ENCODE peak calls at places on chromosomes 1 and 21, in four cellular contexts. P, Z, Q and X are unnamed samples.

GRCh38 chr1:91877574-91878208 is 8.3 kb downstream of the TGFBR3 start:
- DNase-seq in P (no peak), Z (no peak), Q (no peak), X (no peak)

GRCh38 chr1:13781907-13782633 is 82.1 kb downstream of the PRDM2 start:
- DNase-seq in P (no peak), Z (no peak), Q (no peak), X (no peak)

GRCh38 chr1:210321552-210321951 is 7.2 kb upstream of the HHAT start:
- DNase-seq in P (no peak), Z (no peak), Q (no peak), X (no peak)

GRCh38 chr1:159171254-159171687 is at the start of gene CADM3:
- DNase-seq in P (peak), Z (no peak), Q (no peak), X (peak)

GRCh38 chr21:28294046-28294445 is 698.6 kb downstream of the LTN1 start:
- DNase-seq in P (no peak), Z (no peak), Q (no peak), X (no peak)

GRCh38 chr1:214558002-214558770 is 6.8 kb upstream of the PTPN14 start:
- DNase-seq in P (no peak), Z (no peak), Q (no peak), X (no peak)

GRCh38 chr1:111197598-111198289 is 2.7 kb downstream of the DENND2D start:
- DNase-seq in P (peak), Z (no peak), Q (peak), X (no peak)

GRCh38 chr1:19089524-19089923 is 120.5 kb downstream of the UBR4 start:
- DNase-seq in P (no peak), Z (no peak), Q (no peak), X (no peak)

GRCh38 chr1:172662464-172663109 is 3.7 kb downstream of the FASLG start:
- DNase-seq in P (no peak), Z (peak), Q (no peak), X (peak)

GRCh38 chr1:119083479-119083878 is 57.0 kb downstream of the WARS2 start:
- DNase-seq in P (no peak), Z (no peak), Q (no peak), X (no peak)

GRCh38 chr1:119080586-119080985 is 59.9 kb downstream of the WARS2 start:
- DNase-seq in P (peak), Z (no peak), Q (no peak), X (no peak)

GRCh38 chr1:119081705-119082104 is 58.7 kb downstream of the WARS2 start:
- DNase-seq in P (no peak), Z (no peak), Q (no peak), X (no peak)

GRCh38 chr1:119079881-119080280 is 60.6 kb downstream of the WARS2 start:
- DNase-seq in P (no peak), Z (no peak), Q (no peak), X (no peak)

DNA sequence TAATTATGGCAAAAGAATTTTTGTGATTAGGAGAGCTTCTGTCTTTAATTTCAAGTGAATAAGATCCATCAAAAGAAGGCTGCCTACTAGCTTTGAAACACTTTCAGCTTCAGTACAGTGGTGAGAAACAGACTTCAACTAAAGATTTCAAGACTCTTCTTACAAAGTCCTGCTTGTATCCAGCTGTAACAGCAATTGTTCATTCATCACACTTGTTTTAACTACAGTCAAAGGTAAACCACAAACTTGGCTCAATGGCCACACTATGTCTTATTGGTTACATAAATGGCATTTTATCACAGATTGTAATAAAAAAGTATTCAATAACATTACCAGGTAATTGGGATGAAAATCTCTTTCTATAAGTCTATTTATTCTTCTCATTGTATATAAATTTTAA is 59.2 kb downstream of the WARS2 start:
- DNase-seq in P (no peak), Z (no peak), Q (no peak), X (no peak)
- TF ChIP-seq USF1 in P (no peak), Z (no peak), Q (no peak), X (no peak)

DNA sequence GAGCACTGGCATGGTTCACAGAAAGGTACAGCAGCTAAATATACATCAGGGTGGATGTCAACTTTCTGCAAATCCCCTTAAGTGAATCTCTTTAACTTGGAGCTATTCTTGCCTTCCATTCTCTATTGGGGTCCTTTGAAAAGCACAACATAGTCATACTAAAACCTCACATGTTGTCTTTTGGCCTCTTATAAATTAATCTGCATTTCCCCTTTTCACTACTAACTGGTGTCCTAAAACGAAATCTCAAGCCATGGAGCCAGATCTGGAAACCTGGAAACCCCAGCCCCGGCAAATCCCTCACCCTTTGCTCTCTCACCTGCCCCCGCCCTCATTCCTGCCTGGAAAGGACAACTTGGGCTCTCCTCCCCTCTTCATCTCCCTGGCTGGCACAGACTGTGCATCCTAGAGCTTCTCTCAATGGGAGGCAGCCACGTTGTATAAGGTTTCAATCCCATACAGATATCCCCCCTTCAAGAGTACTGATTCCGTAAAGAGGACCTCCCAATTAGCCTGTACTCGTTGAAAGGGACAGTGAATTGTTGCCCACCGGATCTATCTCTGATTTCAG is 1.5 kb downstream of the DUSP10 start:
- DNase-seq in P (no peak), Z (no peak), Q (no peak), X (no peak)
- TF ChIP-seq USF1 in P (no peak), Z (no peak), Q (no peak), X (no peak)

GRCh38 chr1:113940365-113941244 is 11.5 kb downstream of the HIPK1 start:
- DNase-seq in P (no peak), Z (no peak), Q (no peak), X (no peak)

GRCh38 chr1:113942527-113942926 is 13.4 kb downstream of the HIPK1 start:
- DNase-seq in P (no peak), Z (no peak), Q (no peak), X (no peak)

GRCh38 chr1:113943028-113943811 is 14.1 kb downstream of the HIPK1 start:
- DNase-seq in P (no peak), Z (no peak), Q (no peak), X (no peak)

GRCh38 chr1:113938192-113938591 is 9.1 kb downstream of the HIPK1 start:
- DNase-seq in P (no peak), Z (no peak), Q (no peak), X (no peak)

GRCh38 chr1:113941245-113941559 is 12.1 kb downstream of the HIPK1 start:
- DNase-seq in P (no peak), Z (no peak), Q (no peak), X (no peak)
- TF ChIP-seq USF1 in P (no peak), Z (no peak), Q (no peak), X (no peak)

GRCh38 chr21:45727390-45727789 is 83.9 kb downstream of the PCBP3 start:
- DNase-seq in P (no peak), Z (no peak), Q (no peak), X (no peak)

GRCh38 chr21:45724345-45724961 is 80.9 kb downstream of the PCBP3 start:
- DNase-seq in P (no peak), Z (no peak), Q (no peak), X (no peak)

GRCh38 chr21:45725844-45726200 is 82.3 kb downstream of the PCBP3 start:
- DNase-seq in P (no peak), Z (no peak), Q (no peak), X (no peak)

GRCh38 chr21:45724994-45725843 is 81.7 kb downstream of the PCBP3 start:
- DNase-seq in P (no peak), Z (no peak), Q (no peak), X (no peak)

DNA sequence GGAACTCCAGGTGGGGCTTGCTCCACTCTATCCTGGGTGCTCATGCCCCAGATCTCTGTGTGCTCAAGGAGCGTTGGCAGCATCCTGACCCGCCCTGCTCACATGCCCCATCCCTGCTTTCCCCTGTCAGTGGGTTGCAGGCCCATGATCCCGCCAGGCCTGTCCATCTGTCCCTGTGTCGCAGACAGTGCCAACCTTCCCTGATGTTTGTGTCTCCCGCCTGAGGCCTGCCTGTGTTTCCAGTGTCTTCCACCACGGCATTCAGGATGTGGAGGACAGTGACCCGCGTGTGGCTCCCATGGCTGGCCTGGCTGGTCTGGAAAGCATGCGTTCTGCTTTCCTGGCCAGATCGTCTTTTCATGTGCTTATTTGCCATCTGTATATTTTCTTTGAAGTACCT is 82.9 kb downstream of the PCBP3 start:
- DNase-seq in P (no peak), Z (no peak), Q (no peak), X (peak)
- TF ChIP-seq USF1 in P (no peak), Z (no peak), Q (no peak), X (no peak)

GRCh38 chr1:1175221-1176062 is 1.8 kb downstream of the TTLL10 start:
- DNase-seq in P (peak), Z (no peak), Q (no peak), X (peak)

GRCh38 chr1:1171551-1172340 is 1.9 kb upstream of the TTLL10 start:
- DNase-seq in P (peak), Z (no peak), Q (no peak), X (peak)

GRCh38 chr1:1170891-1171550 is 2.7 kb upstream of the TTLL10 start:
- DNase-seq in P (peak), Z (no peak), Q (no peak), X (no peak)

GRCh38 chr1:1173061-1173792 is 453 bp upstream of the TTLL10 start:
- DNase-seq in P (peak), Z (no peak), Q (no peak), X (no peak)

DNA sequence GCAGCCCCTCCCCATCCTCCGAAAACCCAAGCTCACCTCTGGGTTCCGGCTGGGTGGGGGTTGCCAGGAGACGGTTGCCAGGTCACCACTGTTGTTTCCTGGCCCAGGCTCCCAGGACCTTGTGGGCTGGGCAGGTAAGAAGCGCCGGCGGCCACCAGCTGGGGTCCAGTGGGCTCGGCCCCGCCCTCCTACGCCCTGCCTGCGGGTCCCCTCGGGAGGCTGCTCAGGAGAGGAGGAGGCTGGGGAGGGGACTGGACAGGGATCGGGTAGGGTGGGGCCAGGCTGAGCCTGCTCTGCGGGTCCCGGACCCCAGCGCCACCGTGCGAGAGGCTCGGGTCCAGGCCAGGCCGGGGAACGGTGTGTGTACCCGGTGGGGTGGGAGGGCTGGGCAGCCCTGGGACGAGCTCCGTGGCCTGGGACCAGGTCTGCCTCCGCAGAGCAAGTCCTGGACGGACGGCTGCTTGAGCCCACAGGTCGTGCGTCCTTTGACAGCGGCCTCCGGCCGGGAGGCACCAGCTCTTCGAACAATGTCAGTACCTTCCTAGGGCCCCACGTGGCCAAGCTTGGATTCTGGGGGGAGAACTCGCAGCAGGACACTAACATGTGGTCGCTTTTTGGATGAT is at the start of gene TTLL10:
- DNase-seq in P (peak), Z (no peak), Q (no peak), X (peak)
- TF ChIP-seq USF1 in P (no peak), Z (no peak), Q (no peak), X (no peak)

DNA sequence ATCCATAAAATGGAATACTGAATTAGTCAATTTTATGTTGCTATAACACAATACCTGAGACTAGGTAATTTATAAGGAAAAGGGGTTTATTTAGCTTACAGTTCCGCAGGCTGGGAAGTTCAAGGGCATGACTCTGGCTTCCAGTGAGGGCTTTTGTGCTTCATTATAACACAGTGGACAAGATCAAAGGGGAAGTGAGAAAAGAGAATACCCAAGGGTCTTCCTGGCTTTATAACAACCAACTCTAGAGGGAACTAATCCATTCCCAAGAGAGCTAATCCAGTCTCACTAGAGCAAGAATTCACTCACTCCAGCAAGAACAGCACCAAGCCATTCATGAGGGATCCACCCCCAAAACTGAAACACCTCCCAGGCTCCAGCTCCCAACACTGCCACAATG is 3.1 kb downstream of the KIFAP3 start:
- DNase-seq in P (no peak), Z (peak), Q (no peak), X (no peak)
- TF ChIP-seq USF1 in P (no peak), Z (no peak), Q (no peak), X (no peak)

DNA sequence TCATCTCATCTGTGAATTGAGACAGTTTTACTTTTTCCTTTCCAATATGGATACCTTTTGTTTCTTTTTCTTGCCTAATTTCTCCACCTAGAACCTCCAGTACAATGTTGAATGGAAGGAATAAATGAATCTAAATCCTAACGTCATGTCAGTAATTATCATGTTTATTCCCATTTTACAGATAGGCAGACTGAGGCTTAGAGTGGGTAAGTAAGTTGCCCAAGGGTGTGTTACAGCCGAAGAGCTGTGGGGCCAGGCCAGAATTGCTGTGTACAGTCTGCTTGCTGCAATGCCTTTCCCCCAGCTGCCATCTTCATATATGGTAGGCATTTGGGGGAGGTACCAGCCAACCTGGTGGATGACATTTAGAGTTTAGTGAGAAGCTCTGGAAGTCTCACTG is 162.7 kb downstream of the CAMTA1 start:
- DNase-seq in P (no peak), Z (no peak), Q (no peak), X (no peak)
- TF ChIP-seq USF1 in P (no peak), Z (no peak), Q (no peak), X (no peak)

DNA sequence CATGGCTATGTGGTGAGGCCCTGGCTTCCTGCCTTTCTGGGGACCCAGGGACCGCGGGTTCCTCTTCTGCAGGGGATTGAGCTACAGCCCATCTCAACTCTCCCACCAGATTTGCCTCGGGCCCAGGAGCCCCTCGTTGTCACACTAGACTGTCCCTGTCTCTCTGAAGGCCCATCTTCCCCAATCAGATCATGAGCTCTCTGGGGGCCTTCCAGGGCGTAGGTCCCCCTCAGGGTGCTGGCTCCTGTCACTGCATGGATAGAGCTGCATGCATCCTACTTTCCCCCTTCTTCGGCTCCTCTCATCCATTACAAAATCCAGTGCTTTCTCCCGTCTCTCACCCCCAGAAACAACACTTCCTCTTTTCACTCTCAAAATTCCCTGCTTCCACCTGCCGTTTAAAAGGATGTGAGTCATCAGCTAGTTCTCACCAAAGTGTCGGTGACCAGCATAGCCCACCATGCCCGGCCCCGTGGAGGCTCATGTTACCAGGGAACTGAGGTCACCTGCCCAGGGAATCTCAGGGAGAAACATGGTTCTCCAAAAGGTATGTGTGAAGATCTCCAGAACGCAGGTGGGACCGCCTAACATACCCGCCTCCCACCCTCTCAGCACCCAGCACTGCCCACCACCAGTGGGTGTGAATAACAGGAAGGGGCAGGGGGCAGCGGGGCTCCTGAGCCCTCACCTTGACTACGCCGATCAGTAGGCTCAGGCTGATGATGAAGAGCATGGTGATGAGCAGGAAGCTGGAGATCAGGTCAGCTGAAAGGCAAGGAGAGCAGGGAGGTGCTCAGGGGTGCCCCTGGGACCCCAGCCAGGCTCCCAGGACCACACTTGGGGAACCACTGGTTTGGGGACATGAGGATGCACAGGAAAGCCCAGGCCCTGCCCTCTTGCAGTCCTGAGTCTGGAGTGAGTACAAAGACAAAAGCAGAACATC is 16.4 kb downstream of the LAPTM5 start:
- DNase-seq in P (no peak), Z (no peak), Q (no peak), X (no peak)
- TF ChIP-seq USF1 in P (no peak), Z (no peak), Q (no peak), X (no peak)